ENCODE peak calls at places on chromosomes 3 and 15, in five cellular contexts. K is transverse colon, J is heart left ventricle, M is ovary, Q is body of pancreas. X is an unnamed sample. For H3K36me3, the result is how much of the 10 kb centered on the place peaks cover.

GRCh38 chr15:31116423-31117030 is 15.0 kb upstream of the TRPM1 start:
- DNase-seq in K (no peak), J (no peak), M (no peak), Q (no peak), X (no peak)

GRCh38 chr15:71131601-71132357 is 16.5 kb downstream of the THSD4 start:
- DNase-seq in K (no peak), J (no peak), M (no peak), Q (no peak), X (no peak)

GRCh38 chr3:125594581-125595011 is 701 bp downstream of the OSBPL11 start:
- DNase-seq in K (peak), J (no peak), M (no peak), Q (peak), X (no peak)

GRCh38 chr3:159548675-159549335 is 439.8 kb upstream of the IL12A start:
- DNase-seq in K (no peak), J (no peak), M (no peak), Q (no peak), X (no peak)

GRCh38 chr3:47586746-47587145 is 8.1 kb upstream of the CSPG5 start:
- DNase-seq in K (no peak), J (no peak), M (no peak), Q (no peak), X (no peak)

GRCh38 chr3:11919390-11919789 is 72.7 kb upstream of the TAMM41 start:
- DNase-seq in K (no peak), J (no peak), M (no peak), Q (no peak), X (no peak)

GRCh38 chr15:79154491-79155182 is 64.1 kb upstream of the RASGRF1 start:
- DNase-seq in K (no peak), J (no peak), M (no peak), Q (no peak), X (no peak)

GRCh38 chr3:53196575-53197407 is 35.8 kb downstream of the PRKCD start:
- DNase-seq in K (peak), J (no peak), M (no peak), Q (no peak), X (no peak)

GRCh38 chr3:13879102-13879945 is 547 bp downstream of the WNT7A start:
- DNase-seq in K (no peak), J (no peak), M (no peak), Q (no peak), X (no peak)

GRCh38 chr15:27686376-27686775 is 412.7 kb downstream of the OCA2 start:
- DNase-seq in K (no peak), J (no peak), M (no peak), Q (no peak), X (no peak)

GRCh38 chr3:52247455-52248164 is 2.1 kb downstream of the PPM1M start:
- DNase-seq in K (no peak), J (no peak), M (no peak), Q (no peak), X (no peak)

GRCh38 chr15:39594056-39594763 is 13.3 kb downstream of the THBS1 start:
- DNase-seq in K (peak), J (no peak), M (no peak), Q (no peak), X (no peak)

GRCh38 chr15:60869851-60870250 is 359.3 kb downstream of the RORA start:
- DNase-seq in K (no peak), J (no peak), M (no peak), Q (no peak), X (no peak)

GRCh38 chr15:88490036-88490435 is 22.5 kb downstream of the MRPS11 start:
- DNase-seq in K (no peak), J (no peak), M (no peak), Q (no peak), X (no peak)
- H3K36me3 ChIP-seq in K (under half), J (under half), M (under half), Q (under half), X (under half)

DNA sequence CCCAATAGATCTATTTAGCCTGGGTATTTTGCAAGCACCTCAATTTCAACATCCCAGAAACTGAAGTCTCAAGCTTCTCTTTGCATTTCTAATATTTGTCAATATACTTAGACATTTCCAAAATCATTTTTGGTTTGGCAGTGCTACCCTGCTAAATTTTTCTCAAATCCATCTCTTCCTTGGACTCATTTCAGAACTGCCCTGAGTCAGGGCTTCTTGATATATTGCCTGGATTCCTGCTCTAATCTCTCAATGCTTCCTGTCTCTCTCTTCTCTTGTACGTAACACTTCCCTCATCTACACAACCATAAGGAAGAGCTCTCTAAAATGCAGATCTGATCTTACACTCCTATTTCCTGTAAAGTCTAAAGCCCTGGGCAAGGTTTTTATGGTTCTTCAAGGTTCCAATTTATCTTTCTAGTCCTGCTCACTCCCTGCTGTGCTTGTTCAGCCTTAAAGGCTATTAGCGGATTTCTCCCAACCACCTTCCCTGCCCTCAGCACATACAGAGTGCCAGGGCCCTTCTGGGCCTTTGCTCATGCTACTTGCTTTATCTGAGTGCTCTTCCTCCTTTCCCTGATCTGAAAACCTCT is 53.0 kb upstream of the MME start:
- DNase-seq in K (peak), J (no peak), M (no peak), Q (no peak), X (no peak)
- H3K4me3 ChIP-seq in K (no peak), J (no peak), M (no peak), Q (no peak), X (no peak)

DNA sequence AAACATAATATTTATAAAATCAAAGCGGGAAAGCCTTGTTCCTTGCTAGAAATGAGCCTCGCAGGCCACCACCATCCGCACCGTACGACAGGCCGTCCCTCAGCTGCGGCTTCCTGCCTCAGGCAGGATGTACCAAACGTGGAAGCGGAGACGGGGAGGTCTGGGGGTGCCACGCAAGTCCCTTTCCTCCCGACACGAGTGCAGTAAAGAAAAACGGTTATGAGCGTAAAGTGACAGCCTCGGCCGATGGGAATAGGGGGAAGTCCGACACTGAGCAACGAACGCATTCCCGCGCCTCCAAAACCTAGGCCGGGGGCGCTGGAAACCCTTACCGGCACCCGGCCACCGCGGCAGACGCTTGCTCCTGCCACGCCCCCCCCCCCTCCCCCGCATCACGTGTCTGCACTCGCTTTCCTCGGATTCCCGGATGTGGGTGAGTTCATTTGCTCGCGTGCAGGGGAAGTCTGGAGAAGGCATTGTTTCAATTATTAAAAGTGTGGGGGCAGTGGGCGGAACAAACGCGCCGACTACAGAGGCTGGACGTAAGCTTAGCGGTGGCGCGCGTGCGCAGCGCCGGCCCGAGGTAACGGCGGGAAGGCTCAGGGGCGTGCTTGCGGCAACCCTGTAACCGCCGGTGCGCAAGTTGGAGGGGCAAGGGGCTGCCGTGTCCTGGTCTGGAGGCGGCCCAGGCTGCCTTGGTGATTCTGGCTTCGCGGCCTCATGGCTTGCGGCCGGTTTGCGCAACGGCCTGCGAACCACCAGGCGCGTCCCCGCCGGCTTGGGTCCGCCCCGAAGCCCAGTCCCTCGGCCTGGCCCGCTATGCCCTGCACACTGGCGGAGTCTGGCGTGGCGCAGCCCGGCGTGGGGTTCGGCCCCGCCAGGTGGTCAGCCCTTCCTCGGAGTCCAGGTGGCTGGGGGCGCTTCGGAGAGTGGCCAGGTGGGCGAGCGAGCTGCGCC is at the start of the genes ANAPC13 and CEP63:
- DNase-seq in K (peak), J (peak), M (peak), Q (peak), X (peak)
- TF ChIP-seq POLR2A in K (peak), J (no peak), M (peak), Q (peak), X (peak)

DNA sequence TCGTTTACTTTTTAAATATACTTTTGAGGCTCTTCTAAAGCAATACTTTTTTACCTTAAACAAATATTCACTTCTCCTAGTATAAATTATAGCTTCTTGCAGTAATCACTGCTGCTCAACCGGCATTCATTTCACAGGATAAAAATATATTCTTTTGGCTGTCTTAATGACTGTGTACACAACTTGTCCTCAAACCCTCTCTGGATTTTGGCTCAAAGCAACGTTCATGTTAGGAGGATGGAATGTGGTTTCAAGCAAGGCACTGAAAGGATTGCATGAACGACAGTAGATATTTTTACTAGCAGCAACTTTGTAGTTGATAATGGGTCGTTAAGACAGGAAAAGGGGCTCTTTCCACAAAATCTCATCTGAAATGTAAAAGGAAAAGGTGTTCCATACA is 167.2 kb downstream of the ADAMTS17 start:
- DNase-seq in K (no peak), J (no peak), M (no peak), Q (no peak), X (no peak)
- H3K36me3 ChIP-seq in K (under half), J (under half), M (under half), Q (under half), X (under half)

DNA sequence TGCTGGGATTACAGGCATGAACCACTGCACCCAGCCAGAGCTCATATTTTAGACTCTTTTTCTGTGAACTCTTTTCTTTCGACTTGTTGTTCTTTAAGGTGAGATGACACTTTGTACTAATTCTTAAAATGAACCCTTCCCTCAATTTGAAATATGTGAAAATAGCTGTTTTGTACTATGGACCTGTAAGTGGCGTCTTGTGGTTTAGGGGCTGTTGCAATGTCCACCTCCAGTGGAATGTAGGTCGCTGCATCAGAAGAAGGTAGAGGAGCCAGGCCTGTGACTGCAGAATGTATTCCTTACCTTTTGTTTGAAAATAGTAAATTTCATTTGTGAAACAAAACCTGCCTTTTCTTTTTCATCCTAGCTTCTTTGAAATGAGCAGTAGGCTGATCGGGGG is 38.9 kb downstream of the FNDC3B start:
- DNase-seq in K (no peak), J (no peak), M (no peak), Q (no peak), X (no peak)
- H3K4me3 ChIP-seq in K (no peak), J (no peak), M (no peak), Q (no peak), X (no peak)

X was measured in esophagus muscularis mucosa.